ENCODE peak calls at places on chromosomes 12 and 14, in nine cellular contexts. A is GM23338, Q is OCI-LY7, O is HCT116, C is astrocyte, B is fibroblast of lung, P is GM12878, L is PC-9, H is keratinocyte. I is an unnamed sample.

GRCh38 chr14:54166049-54166950 is 209.7 kb upstream of the BMP4 start:
- DNase-seq in O (no peak), L (no peak), Q (no peak), P (no peak), C (no peak), H (no peak), A (no peak), B (no peak), I (no peak)

GRCh38 chr12:118187746-118188390 is 51.9 kb downstream of the PEBP1 start:
- DNase-seq in P (no peak), C (no peak), B (peak; percentile 18), A (no peak), O (no peak), L (no peak), H (no peak), Q (no peak), I (no peak)

GRCh38 chr12:27703720-27704452 is 6.7 kb upstream of the MRPS35 start:
- DNase-seq in B (peak; percentile 97), P (peak; percentile 43), O (peak; percentile 87), L (peak; percentile 77), Q (peak; percentile 77), H (peak; percentile 59), C (peak; percentile 61), A (peak; percentile 93), I (peak; percentile 82)

GRCh38 chr12:120744922-120745493 is 19.4 kb downstream of the ACADS start:
- DNase-seq in Q (no peak), B (no peak), H (no peak), O (no peak), A (peak; percentile 17), P (no peak), C (no peak), L (no peak), I (no peak)

GRCh38 chr12:16349132-16349463 is 1.7 kb downstream of the MGST1 start:
- DNase-seq in O (no peak), B (peak; percentile 97), P (no peak), A (peak; percentile 56), Q (no peak), L (peak; percentile 73), H (no peak), C (peak; percentile 88), I (peak; percentile 6)

GRCh38 chr14:72519543-72519942 is 374.4 kb downstream of the DPF3 start:
- DNase-seq in O (no peak), Q (no peak), H (no peak), L (no peak), B (no peak), C (no peak), A (no peak), P (no peak), I (no peak)

GRCh38 chr12:26187014-26187413 is 8.4 kb upstream of the SSPN start:
- DNase-seq in B (no peak), H (peak; percentile 19), A (no peak), P (no peak), Q (no peak), L (no peak), O (no peak), C (no peak), I (no peak)

GRCh38 chr12:53538209-53538689 is 31.0 kb upstream of the NPFF start:
- DNase-seq in O (no peak), A (no peak), C (peak; percentile 41), H (no peak), L (peak; percentile 42), Q (no peak), P (no peak), B (peak; percentile 69), I (no peak)

GRCh38 chr12:118330421-118331018 is 42.2 kb downstream of the TAOK3 start:
- DNase-seq in B (peak; percentile 86), H (no peak), A (no peak), Q (peak; percentile 68), L (no peak), P (no peak), C (peak; percentile 71), O (no peak), I (no peak)

GRCh38 chr12:132153501-132154340 is 9.5 kb downstream of the NOC4L start:
- DNase-seq in Q (peak; percentile 76), B (peak; percentile 71), H (no peak), P (peak; percentile 8), C (peak; percentile 25), L (peak; percentile 66), O (no peak), A (peak; percentile 93), I (peak; percentile 93)

GRCh38 chr12:66423290-66423689 is 121.0 kb downstream of the HELB start:
- DNase-seq in P (no peak), O (no peak), B (no peak), A (peak; percentile 39), C (no peak), L (no peak), Q (no peak), H (no peak), I (no peak)

GRCh38 chr14:28101992-28102391 is 664.6 kb upstream of the FOXG1 start:
- DNase-seq in H (no peak), Q (no peak), A (no peak), C (no peak), P (no peak), L (no peak), B (no peak), O (no peak), I (no peak)

GRCh38 chr14:103510311-103511021 is 12.2 kb downstream of the CKB start:
- DNase-seq in H (no peak), P (no peak), A (peak; percentile 57), L (no peak), Q (no peak), C (no peak), B (no peak), O (no peak), I (no peak)

GRCh38 chr12:27652174-27652763 is 44.0 kb upstream of the REP15 start:
- DNase-seq in P (peak; percentile 8), B (peak; percentile 89), A (peak; percentile 95), C (peak; percentile 52), L (peak; percentile 58), H (peak; percentile 65), O (peak; percentile 58), Q (peak; percentile 69), I (peak; percentile 92)

GRCh38 chr12:13436696-13437391 is 240.3 kb downstream of the EMP1 start:
- DNase-seq in P (no peak), C (peak; percentile 5), H (no peak), A (no peak), L (no peak), B (no peak), Q (no peak), O (no peak), I (no peak)

GRCh38 chr12:104080764-104081163 is 16.4 kb downstream of the HCFC2 start:
- DNase-seq in P (no peak), H (no peak), O (no peak), C (no peak), Q (no peak), L (no peak), B (no peak), A (no peak), I (no peak)

GRCh38 chr14:23577004-23577681 is 1.4 kb downstream of the JPH4 start:
- DNase-seq in L (no peak), P (no peak), Q (no peak), B (no peak), A (peak; percentile 71), C (no peak), O (no peak), H (no peak), I (peak; percentile 67)

GRCh38 chr12:109247831-109248654 is 61.0 kb downstream of the FOXN4 start:
- DNase-seq in P (no peak), L (no peak), Q (no peak), B (no peak), H (no peak), C (no peak), O (no peak), A (no peak), I (no peak)

GRCh38 chr12:2481951-2482350 is 312.8 kb upstream of the FKBP4 start:
- DNase-seq in Q (no peak), H (no peak), C (no peak), O (no peak), L (no peak), A (no peak), P (no peak), B (no peak), I (no peak)

GRCh38 chr12:83156800-83157199 is 470.1 kb downstream of the TMTC2 start:
- DNase-seq in Q (no peak), L (no peak), O (no peak), P (no peak), A (no peak), H (no peak), B (no peak), C (no peak), I (no peak)
- H2AFZ ChIP-seq in Q (no peak overlapping the region), L (peak overlapping the region; percentile 54), O (no peak overlapping the region), P (no peak overlapping the region), A (no peak overlapping the region), H (no peak overlapping the region), B (no peak overlapping the region), C (no peak overlapping the region), I (peak overlapping the region; percentile 77)

GRCh38 chr12:102093319-102093718 is 26.6 kb downstream of the NUP37 start:
- DNase-seq in A (no peak), L (no peak), C (peak; percentile 39), O (no peak), P (no peak), H (no peak), B (peak; percentile 63), Q (no peak), I (no peak)
- H2AFZ ChIP-seq in A (no peak overlapping the region), L (no peak overlapping the region), C (no peak overlapping the region), O (no peak overlapping the region), P (no peak overlapping the region), H (no peak overlapping the region), B (no peak overlapping the region), Q (no peak overlapping the region), I (no peak overlapping the region)

DNA sequence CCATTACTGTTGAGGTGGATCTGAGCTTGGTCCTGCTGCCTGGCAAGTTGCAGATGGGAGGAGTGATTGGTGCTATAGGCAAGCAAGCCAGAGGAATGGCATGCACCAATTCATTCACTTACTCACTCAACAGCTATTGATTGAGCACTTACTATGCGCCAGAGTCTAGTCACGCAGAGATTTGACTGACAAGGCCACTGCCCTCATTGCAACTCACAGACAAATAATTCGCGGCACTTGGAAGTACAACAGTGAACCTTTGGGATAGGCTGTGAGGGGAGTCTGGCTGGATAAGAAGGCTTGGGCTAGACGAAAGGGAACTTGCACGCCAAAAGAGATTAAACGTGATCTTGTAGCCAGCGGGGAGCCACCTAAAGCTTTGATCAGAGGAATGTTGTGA is 96.2 kb downstream of the NEDD1 start:
- DNase-seq in P (no peak), L (no peak), Q (no peak), O (no peak), B (no peak), C (no peak), A (no peak), H (no peak), I (no peak)
- H2AFZ ChIP-seq in P (no peak overlapping the region), L (no peak overlapping the region), Q (no peak overlapping the region), O (no peak overlapping the region), B (no peak overlapping the region), C (no peak overlapping the region), A (no peak overlapping the region), H (no peak overlapping the region), I (no peak overlapping the region)

DNA sequence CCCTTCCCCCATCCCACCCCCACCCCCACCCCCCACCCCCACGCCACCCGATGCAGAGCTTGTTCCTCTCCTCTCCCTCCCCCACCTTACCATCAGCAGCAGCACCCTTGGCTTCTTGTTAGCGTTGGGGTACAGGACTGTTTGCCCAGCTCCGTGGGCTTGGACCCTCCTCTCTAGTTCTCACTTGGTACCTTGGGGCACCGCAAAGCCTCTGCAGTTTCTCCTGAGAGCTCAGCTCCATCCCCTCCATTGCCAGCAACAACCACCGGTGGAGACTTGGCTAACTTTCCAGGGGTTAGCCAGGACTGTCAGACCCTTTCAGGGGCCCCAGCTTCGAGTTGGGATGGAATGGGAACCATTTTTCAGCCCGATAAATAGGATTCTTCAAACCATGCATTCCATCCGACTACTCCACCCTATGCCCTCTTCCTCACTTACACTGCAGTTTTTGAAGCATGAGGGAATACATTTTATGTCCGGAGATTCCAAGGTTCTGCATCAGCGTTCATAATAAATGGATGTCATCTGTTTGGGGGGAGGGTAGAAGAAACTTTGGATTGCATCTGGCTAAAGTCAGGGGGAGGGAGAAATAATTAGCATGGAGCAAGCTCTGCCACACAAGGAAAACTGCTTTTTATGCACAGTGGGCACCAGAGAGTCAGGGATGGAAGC is 1.1 kb downstream of the SCN8A start:
- DNase-seq in O (no peak), C (peak; percentile 81), L (no peak), A (peak; percentile 65), H (no peak), Q (no peak), B (peak; percentile 55), P (no peak), I (peak; percentile 23)
- H2AFZ ChIP-seq in O (no peak overlapping the region), C (peak overlapping the region; percentile 27), L (no peak overlapping the region), A (no peak overlapping the region), H (no peak overlapping the region), Q (no peak overlapping the region), B (peak overlapping the region; percentile 14), P (no peak overlapping the region), I (no peak overlapping the region)